ENCODE peak calls at places on chromosomes 1 and 21, in eight cellular contexts. K, R, T, V, H, Z, D and X are unnamed samples.

GRCh38 chr1:35851175-35851869 is 31.7 kb upstream of the AGO1 start:
- DNase-seq in K (peak; percentile 85), R (peak; percentile 87), T (no peak), V (no peak), H (no peak), Z (no peak), D (no peak), X (no peak)

GRCh38 chr1:56872597-56872996 is 18.0 kb downstream of the C8A start:
- DNase-seq in K (peak; percentile 19), R (peak; percentile 29), T (no peak), V (no peak), H (no peak), Z (no peak), D (no peak), X (no peak)

GRCh38 chr1:61079898-61080336 is 2.4 kb upstream of the NFIA start:
- DNase-seq in K (peak; percentile 51), R (peak; percentile 69), T (peak; percentile 87), V (peak; percentile 73), H (peak; percentile 96), Z (peak; percentile 62), D (peak; percentile 78), X (peak; percentile 82)

GRCh38 chr1:38671221-38671620 is 188.4 kb downstream of the RRAGC start:
- DNase-seq in K (no peak), R (no peak), T (no peak), V (no peak), H (no peak), Z (no peak), D (no peak), X (no peak)

GRCh38 chr1:203167026-203167912 is 8.4 kb downstream of the MYBPH start:
- DNase-seq in K (no peak), R (no peak), T (peak; percentile 33), V (no peak), H (no peak), Z (no peak), D (peak; percentile 9), X (no peak)

GRCh38 chr1:63913533-63913932 is 139.7 kb downstream of the ROR1 start:
- DNase-seq in K (no peak), R (no peak), T (no peak), V (no peak), H (no peak), Z (no peak), D (no peak), X (no peak)

GRCh38 chr1:45880930-45881329 is 77.5 kb downstream of the MAST2 start:
- DNase-seq in K (peak; percentile 51), R (peak; percentile 64), T (no peak), V (no peak), H (no peak), Z (no peak), D (no peak), X (no peak)

GRCh38 chr1:54476231-54477109 is 70.3 kb upstream of the SSBP3 start:
- DNase-seq in K (no peak), R (no peak), T (no peak), V (no peak), H (no peak), Z (no peak), D (no peak), X (no peak)

GRCh38 chr21:45935628-45936027 is 45.9 kb upstream of the COL6A1 start:
- DNase-seq in K (peak; percentile 60), R (peak; percentile 62), T (no peak), V (no peak), H (no peak), Z (no peak), D (no peak), X (peak; percentile 19)

GRCh38 chr1:30403732-30404131 is 319.7 kb downstream of the MATN1 start:
- DNase-seq in K (no peak), R (no peak), T (no peak), V (no peak), H (no peak), Z (no peak), D (no peak), X (no peak)

GRCh38 chr1:211639500-211640361 is 35.7 kb downstream of the NEK2 start:
- DNase-seq in K (peak; percentile 99), R (peak; percentile 99), T (no peak), V (no peak), H (no peak), Z (no peak), D (no peak), X (no peak)

GRCh38 chr1:159492575-159493323 is 43.1 kb downstream of the OR10J5 start:
- DNase-seq in K (peak; percentile 72), R (peak; percentile 77), T (no peak), V (no peak), H (no peak), Z (no peak), D (no peak), X (no peak)

GRCh38 chr1:169288011-169288414 is 79.6 kb downstream of the NME7 start:
- DNase-seq in K (peak; percentile 66), R (peak; percentile 74), T (no peak), V (no peak), H (no peak), Z (no peak), D (no peak), X (no peak)

GRCh38 chr1:246008256-246008901 is 498.7 kb downstream of the SMYD3 start:
- DNase-seq in K (no peak), R (no peak), T (no peak), V (no peak), H (no peak), Z (no peak), D (no peak), X (peak; percentile 40)

GRCh38 chr1:113686891-113687624 is 72.2 kb downstream of the PHTF1 start:
- DNase-seq in K (no peak), R (peak; percentile 11), T (no peak), V (no peak), H (no peak), Z (no peak), D (no peak), X (no peak)

GRCh38 chr1:24364975-24365678 is 46.0 kb downstream of the GRHL3 start:
- DNase-seq in K (peak; percentile 92), R (peak; percentile 93), T (no peak), V (no peak), H (peak; percentile 39), Z (no peak), D (peak; percentile 24), X (peak; percentile 32)

GRCh38 chr1:117611121-117611601 is 5.3 kb downstream of the TENT5C start:
- DNase-seq in K (no peak), R (no peak), T (no peak), V (no peak), H (peak; percentile 93), Z (no peak), D (no peak), X (no peak)

GRCh38 chr21:28516011-28516410 is 476.7 kb downstream of the LTN1 start:
- DNase-seq in K (no peak), R (no peak), T (no peak), V (no peak), H (no peak), Z (no peak), D (no peak), X (no peak)

GRCh38 chr1:69573911-69574310 is 6.2 kb downstream of the LRRC7 start:
- DNase-seq in K (no peak), R (no peak), T (no peak), V (no peak), H (no peak), Z (no peak), D (no peak), X (no peak)

DNA sequence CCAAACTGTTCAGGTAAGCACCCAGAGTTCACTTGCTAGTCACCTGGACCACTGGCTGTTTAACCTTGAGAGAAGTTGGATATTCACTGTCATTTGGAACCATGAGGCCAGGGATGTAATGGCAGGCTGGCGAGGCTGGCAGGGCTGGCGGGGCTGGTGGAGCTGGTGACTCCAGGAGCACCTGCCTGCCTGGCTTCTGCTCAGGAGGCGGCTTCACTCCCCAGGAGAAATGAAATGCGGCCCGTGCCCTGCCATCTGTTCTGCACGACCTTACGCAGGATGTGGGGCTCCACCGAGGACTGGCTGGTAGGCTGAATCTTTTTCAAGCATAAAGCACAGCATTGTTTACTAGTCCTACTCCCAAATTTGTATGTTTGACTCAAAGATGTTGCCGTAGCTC is 22.7 kb upstream of the MX1 start:
- DNase-seq in K (no peak), R (no peak), T (no peak), V (no peak), H (no peak), Z (no peak), D (no peak), X (no peak)
- H3K36me3 ChIP-seq in K (no peaks in the 10 kb centered on the region), R (no peaks in the 10 kb centered on the region), T (peaks cover 100% of the 10 kb centered on the region), V (peaks cover 71% of the 10 kb centered on the region), H (no peaks in the 10 kb centered on the region), Z (no peaks in the 10 kb centered on the region), D (no peaks in the 10 kb centered on the region), X (no peaks in the 10 kb centered on the region)

GRCh38 chr1:229556551-229556950 is 2.0 kb downstream of the ABCB10 start:
- DNase-seq in K (no peak), R (no peak), T (no peak), V (no peak), H (peak; percentile 57), Z (no peak), D (no peak), X (no peak)
- H3K4me3 ChIP-seq in K (no peak overlapping the region), R (no peak overlapping the region), T (peak overlapping the region; percentile 76), V (no peak overlapping the region), H (peak overlapping the region; percentile 79), Z (no peak overlapping the region), D (no peak overlapping the region), X (no peak overlapping the region)

GRCh38 chr21:32507342-32507919 is 77.9 kb downstream of the TCP10L start:
- DNase-seq in K (no peak), R (no peak), T (no peak), V (no peak), H (no peak), Z (no peak), D (no peak), X (no peak)
- H3K36me3 ChIP-seq in K (peaks cover 3% of the 10 kb centered on the region), R (no peaks in the 10 kb centered on the region), T (peaks cover 57% of the 10 kb centered on the region), V (peaks cover 81% of the 10 kb centered on the region), H (no peaks in the 10 kb centered on the region), Z (no peaks in the 10 kb centered on the region), D (no peaks in the 10 kb centered on the region), X (no peaks in the 10 kb centered on the region)

GRCh38 chr1:222815367-222815765 is 527 bp downstream of the DISP1 start:
- DNase-seq in K (peak; percentile 17), R (peak; percentile 43), T (no peak), V (no peak), H (peak; percentile 11), Z (peak; percentile 57), D (peak; percentile 58), X (no peak)

GRCh38 chr1:222818171-222818570 is 3.3 kb downstream of the DISP1 start:
- DNase-seq in K (no peak), R (no peak), T (no peak), V (no peak), H (no peak), Z (no peak), D (no peak), X (no peak)

GRCh38 chr1:222820159-222820732 is 5.4 kb downstream of the DISP1 start:
- DNase-seq in K (no peak), R (no peak), T (no peak), V (no peak), H (no peak), Z (no peak), D (no peak), X (no peak)

GRCh38 chr1:222814536-222815366 is at the start of gene DISP1:
- DNase-seq in K (peak; percentile 72), R (peak; percentile 81), T (peak; percentile 91), V (peak; percentile 61), H (peak; percentile 61), Z (peak; percentile 69), D (peak; percentile 78), X (peak; percentile 93)

DNA sequence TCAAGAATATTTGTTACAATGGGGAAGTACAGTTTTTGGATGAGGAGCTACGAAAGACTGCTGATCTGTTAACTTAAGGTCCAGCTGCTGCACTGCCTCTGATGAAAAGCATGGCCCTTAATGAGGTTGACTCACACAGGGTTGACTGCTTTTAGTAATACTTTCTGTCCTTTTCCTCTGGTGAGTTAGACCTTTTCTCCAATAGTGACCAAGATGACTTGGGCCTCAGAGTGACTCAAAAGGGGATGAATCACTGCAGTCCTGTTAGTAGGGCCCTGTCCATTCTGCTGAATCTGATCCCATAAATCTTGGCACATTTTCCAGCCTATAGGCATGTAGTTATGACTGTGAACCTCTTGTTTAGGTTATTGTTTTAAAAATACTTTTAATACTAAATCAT is 2.7 kb downstream of the DISP1 start:
- DNase-seq in K (peak; percentile 97), R (peak; percentile 98), T (no peak), V (no peak), H (no peak), Z (no peak), D (no peak), X (no peak)
- H3K4me3 ChIP-seq in K (peak overlapping the region; percentile 27), R (peak overlapping the region; percentile 94), T (no peak overlapping the region), V (no peak overlapping the region), H (no peak overlapping the region), Z (no peak overlapping the region), D (no peak overlapping the region), X (no peak overlapping the region)